ENCODE peak calls at places on chromosomes 7 and 10, in eight cellular contexts. One of them, this sample, is unnamed.

GRCh38 chr10:44415121-44415520 is 30.2 kb upstream of the CXCL12 start:
- DNase-seq in stomach: no peak
- DNase-seq in transverse colon: no peak
- DNase-seq in K562: no peak
- DNase-seq in vagina: no peak
- DNase-seq in breast epithelium: no peak
- DNase-seq in spleen: no peak
- DNase-seq in endothelial cell of umbilical vein: no peak
- DNase-seq in this sample: no peak

GRCh38 chr7:158993591-158993990 is 137.2 kb downstream of the DYNC2I1 start:
- DNase-seq in stomach: no peak
- DNase-seq in transverse colon: no peak
- DNase-seq in K562: no peak
- DNase-seq in vagina: no peak
- DNase-seq in breast epithelium: no peak
- DNase-seq in spleen: no peak
- DNase-seq in endothelial cell of umbilical vein: no peak
- DNase-seq in this sample: no peak

GRCh38 chr7:108973075-108973474 is 403.4 kb downstream of the DNAJB9 start:
- DNase-seq in stomach: no peak
- DNase-seq in transverse colon: no peak
- DNase-seq in K562: no peak
- DNase-seq in vagina: no peak
- DNase-seq in breast epithelium: no peak
- DNase-seq in spleen: no peak
- DNase-seq in endothelial cell of umbilical vein: no peak
- DNase-seq in this sample: no peak

GRCh38 chr10:4772202-4772570 is 53.8 kb upstream of the AKR1E2 start:
- DNase-seq in stomach: no peak
- DNase-seq in transverse colon: no peak
- DNase-seq in K562: no peak
- DNase-seq in vagina: no peak
- DNase-seq in breast epithelium: no peak
- DNase-seq in spleen: no peak
- DNase-seq in endothelial cell of umbilical vein: no peak
- DNase-seq in this sample: no peak

GRCh38 chr7:95867309-95867708 is 95.0 kb downstream of the DYNC1I1 start:
- DNase-seq in stomach: no peak
- DNase-seq in transverse colon: no peak
- DNase-seq in K562: no peak
- DNase-seq in vagina: no peak
- DNase-seq in breast epithelium: no peak
- DNase-seq in spleen: no peak
- DNase-seq in endothelial cell of umbilical vein: no peak
- DNase-seq in this sample: peak; percentile 1

GRCh38 chr7:135179321-135179925 is 8.9 kb upstream of the CYREN start:
- DNase-seq in stomach: peak; percentile 80
- DNase-seq in transverse colon: no peak
- DNase-seq in K562: no peak
- DNase-seq in vagina: no peak
- DNase-seq in breast epithelium: no peak
- DNase-seq in spleen: peak; percentile 17
- DNase-seq in endothelial cell of umbilical vein: no peak
- DNase-seq in this sample: no peak

GRCh38 chr10:110363572-110364411 is 59.1 kb upstream of the SMNDC1 start:
- DNase-seq in stomach: no peak
- DNase-seq in transverse colon: peak; percentile 24
- DNase-seq in K562: no peak
- DNase-seq in vagina: no peak
- DNase-seq in breast epithelium: peak; percentile 41
- DNase-seq in spleen: no peak
- DNase-seq in endothelial cell of umbilical vein: no peak
- DNase-seq in this sample: no peak

GRCh38 chr10:112467541-112468075 is 20.6 kb downstream of the VTI1A start:
- DNase-seq in stomach: no peak
- DNase-seq in transverse colon: no peak
- DNase-seq in K562: no peak
- DNase-seq in vagina: no peak
- DNase-seq in breast epithelium: no peak
- DNase-seq in spleen: no peak
- DNase-seq in endothelial cell of umbilical vein: no peak
- DNase-seq in this sample: no peak

DNA sequence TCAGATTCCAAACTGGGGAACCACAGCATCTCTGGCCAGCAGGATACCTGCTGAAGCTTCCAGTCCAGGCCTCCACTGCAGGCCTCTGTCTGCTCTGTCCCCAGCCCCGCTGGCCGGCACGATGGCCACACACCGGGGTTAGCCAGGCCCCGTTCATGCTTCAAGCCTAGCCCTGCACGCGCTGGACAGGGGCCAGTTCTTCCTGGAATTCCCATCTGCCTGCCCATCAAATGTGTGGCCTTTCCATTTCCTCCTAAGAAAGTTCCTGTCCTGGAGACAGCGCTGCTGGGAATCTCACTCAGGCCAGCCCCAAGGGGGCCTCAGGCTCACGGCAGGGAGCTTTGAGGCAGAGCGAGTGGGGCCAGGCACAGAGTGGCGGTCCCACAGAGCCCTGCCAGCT is 18.0 kb downstream of the SH2B2 start:
- DNase-seq in stomach: no peak
- DNase-seq in transverse colon: no peak
- DNase-seq in K562: no peak
- DNase-seq in vagina: no peak
- DNase-seq in breast epithelium: no peak
- DNase-seq in spleen: peak; percentile 79
- DNase-seq in endothelial cell of umbilical vein: no peak
- DNase-seq in this sample: no peak
- TF ChIP-seq POLR2AphosphoS5 in stomach: no peak
- TF ChIP-seq POLR2AphosphoS5 in transverse colon: no peak
- TF ChIP-seq POLR2AphosphoS5 in K562: no peak
- TF ChIP-seq POLR2AphosphoS5 in vagina: no peak
- TF ChIP-seq POLR2AphosphoS5 in breast epithelium: no peak
- TF ChIP-seq POLR2AphosphoS5 in spleen: no peak
- TF ChIP-seq POLR2AphosphoS5 in endothelial cell of umbilical vein: no peak
- TF ChIP-seq POLR2AphosphoS5 in this sample: no peak

GRCh38 chr7:111987115-111987826 is 218.9 kb downstream of the DOCK4 start:
- DNase-seq in stomach: no peak
- DNase-seq in transverse colon: no peak
- DNase-seq in K562: no peak
- DNase-seq in vagina: no peak
- DNase-seq in breast epithelium: no peak
- DNase-seq in spleen: no peak
- DNase-seq in endothelial cell of umbilical vein: peak; percentile 83
- DNase-seq in this sample: no peak

GRCh38 chr7:111982804-111983203 is 223.4 kb downstream of the DOCK4 start:
- DNase-seq in stomach: no peak
- DNase-seq in transverse colon: no peak
- DNase-seq in K562: no peak
- DNase-seq in vagina: no peak
- DNase-seq in breast epithelium: no peak
- DNase-seq in spleen: no peak
- DNase-seq in endothelial cell of umbilical vein: no peak
- DNase-seq in this sample: no peak

GRCh38 chr7:111986601-111987000 is 219.6 kb downstream of the DOCK4 start:
- DNase-seq in stomach: no peak
- DNase-seq in transverse colon: no peak
- DNase-seq in K562: no peak
- DNase-seq in vagina: no peak
- DNase-seq in breast epithelium: no peak
- DNase-seq in spleen: no peak
- DNase-seq in endothelial cell of umbilical vein: no peak
- DNase-seq in this sample: no peak

GRCh38 chr7:111982133-111982532 is 224.1 kb downstream of the DOCK4 start:
- DNase-seq in stomach: no peak
- DNase-seq in transverse colon: no peak
- DNase-seq in K562: no peak
- DNase-seq in vagina: no peak
- DNase-seq in breast epithelium: no peak
- DNase-seq in spleen: no peak
- DNase-seq in endothelial cell of umbilical vein: no peak
- DNase-seq in this sample: no peak

DNA sequence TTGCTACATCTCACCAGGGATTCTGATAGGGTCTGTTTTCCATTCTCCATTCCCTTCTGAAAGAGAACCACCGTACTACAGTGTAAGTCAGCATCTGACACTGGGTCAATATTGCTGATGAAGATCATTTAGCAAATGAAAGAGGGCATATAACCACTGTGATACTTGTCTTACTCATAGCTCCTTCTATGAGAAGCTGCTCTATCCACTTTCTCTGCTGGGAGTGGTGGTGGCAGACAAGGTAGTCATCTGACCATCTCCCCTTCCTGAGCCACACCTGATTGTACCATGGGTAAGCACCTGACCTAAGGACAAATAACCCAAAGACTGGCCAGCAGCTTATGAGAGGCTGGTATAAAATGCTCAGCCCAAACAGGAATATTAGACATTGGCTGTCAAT is 220.4 kb downstream of the DOCK4 start:
- DNase-seq in stomach: no peak
- DNase-seq in transverse colon: no peak
- DNase-seq in K562: no peak
- DNase-seq in vagina: no peak
- DNase-seq in breast epithelium: no peak
- DNase-seq in spleen: no peak
- DNase-seq in endothelial cell of umbilical vein: no peak
- DNase-seq in this sample: no peak
- TF ChIP-seq POLR2A in stomach: no peak
- TF ChIP-seq POLR2A in transverse colon: no peak
- TF ChIP-seq POLR2A in K562: no peak
- TF ChIP-seq POLR2A in vagina: no peak
- TF ChIP-seq POLR2A in breast epithelium: no peak
- TF ChIP-seq POLR2A in spleen: no peak
- TF ChIP-seq POLR2A in endothelial cell of umbilical vein: no peak
- TF ChIP-seq POLR2A in this sample: no peak

GRCh38 chr7:129188372-129188891 is at the start of gene SMO:
- DNase-seq in stomach: peak; percentile 37
- DNase-seq in transverse colon: peak; percentile 45
- DNase-seq in K562: peak; percentile 59
- DNase-seq in vagina: no peak
- DNase-seq in breast epithelium: no peak
- DNase-seq in spleen: peak; percentile 74
- DNase-seq in endothelial cell of umbilical vein: peak; percentile 61
- DNase-seq in this sample: peak; percentile 58
- TF ChIP-seq POLR2AphosphoS5 in stomach: no peak
- TF ChIP-seq POLR2AphosphoS5 in transverse colon: no peak
- TF ChIP-seq POLR2AphosphoS5 in K562: no peak
- TF ChIP-seq POLR2AphosphoS5 in vagina: no peak
- TF ChIP-seq POLR2AphosphoS5 in breast epithelium: no peak
- TF ChIP-seq POLR2AphosphoS5 in spleen: no peak
- TF ChIP-seq POLR2AphosphoS5 in endothelial cell of umbilical vein: peak; percentile 37
- TF ChIP-seq POLR2AphosphoS5 in this sample: no peak

GRCh38 chr7:45078199-45078681 is 10.5 kb downstream of the NACAD start:
- DNase-seq in stomach: no peak
- DNase-seq in transverse colon: no peak
- DNase-seq in K562: no peak
- DNase-seq in vagina: no peak
- DNase-seq in breast epithelium: no peak
- DNase-seq in spleen: no peak
- DNase-seq in endothelial cell of umbilical vein: no peak
- DNase-seq in this sample: no peak
- TF ChIP-seq POLR2A in stomach: no peak
- TF ChIP-seq POLR2A in transverse colon: no peak
- TF ChIP-seq POLR2A in K562: peak; percentile 59
- TF ChIP-seq POLR2A in vagina: no peak
- TF ChIP-seq POLR2A in breast epithelium: no peak
- TF ChIP-seq POLR2A in spleen: no peak
- TF ChIP-seq POLR2A in endothelial cell of umbilical vein: no peak
- TF ChIP-seq POLR2A in this sample: no peak

GRCh38 chr7:116451958-116452729 is 47.4 kb upstream of the CAV2 start:
- DNase-seq in stomach: no peak
- DNase-seq in transverse colon: no peak
- DNase-seq in K562: no peak
- DNase-seq in vagina: no peak
- DNase-seq in breast epithelium: no peak
- DNase-seq in spleen: no peak
- DNase-seq in endothelial cell of umbilical vein: no peak
- DNase-seq in this sample: no peak
- TF ChIP-seq POLR2AphosphoS5 in stomach: no peak
- TF ChIP-seq POLR2AphosphoS5 in transverse colon: no peak
- TF ChIP-seq POLR2AphosphoS5 in K562: no peak
- TF ChIP-seq POLR2AphosphoS5 in vagina: no peak
- TF ChIP-seq POLR2AphosphoS5 in breast epithelium: no peak
- TF ChIP-seq POLR2AphosphoS5 in spleen: no peak
- TF ChIP-seq POLR2AphosphoS5 in endothelial cell of umbilical vein: no peak
- TF ChIP-seq POLR2AphosphoS5 in this sample: no peak

DNA sequence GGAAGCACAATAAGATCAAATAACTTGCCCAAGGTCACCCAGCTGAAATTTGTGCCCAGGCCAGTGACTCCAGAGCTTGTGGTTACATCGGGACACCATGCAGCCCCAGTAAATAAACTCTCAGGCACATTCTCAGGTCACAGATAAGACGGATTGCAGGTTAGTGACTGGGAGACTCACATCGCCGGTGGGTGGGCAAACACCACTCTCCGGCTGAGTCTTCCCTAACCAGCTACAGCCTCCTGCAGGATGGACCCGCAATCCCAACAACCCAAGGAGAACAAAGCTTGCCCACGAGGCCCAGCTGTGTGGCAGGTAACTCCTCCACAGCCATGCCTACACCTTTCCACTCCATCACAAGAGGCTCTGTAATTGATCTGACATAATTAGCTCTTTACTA is 81.7 kb upstream of the EFCAB10 start:
- DNase-seq in stomach: no peak
- DNase-seq in transverse colon: no peak
- DNase-seq in K562: no peak
- DNase-seq in vagina: no peak
- DNase-seq in breast epithelium: no peak
- DNase-seq in spleen: no peak
- DNase-seq in endothelial cell of umbilical vein: no peak
- DNase-seq in this sample: no peak
- TF ChIP-seq POLR2A in stomach: no peak
- TF ChIP-seq POLR2A in transverse colon: no peak
- TF ChIP-seq POLR2A in K562: no peak
- TF ChIP-seq POLR2A in vagina: no peak
- TF ChIP-seq POLR2A in breast epithelium: no peak
- TF ChIP-seq POLR2A in spleen: no peak
- TF ChIP-seq POLR2A in endothelial cell of umbilical vein: no peak
- TF ChIP-seq POLR2A in this sample: no peak

DNA sequence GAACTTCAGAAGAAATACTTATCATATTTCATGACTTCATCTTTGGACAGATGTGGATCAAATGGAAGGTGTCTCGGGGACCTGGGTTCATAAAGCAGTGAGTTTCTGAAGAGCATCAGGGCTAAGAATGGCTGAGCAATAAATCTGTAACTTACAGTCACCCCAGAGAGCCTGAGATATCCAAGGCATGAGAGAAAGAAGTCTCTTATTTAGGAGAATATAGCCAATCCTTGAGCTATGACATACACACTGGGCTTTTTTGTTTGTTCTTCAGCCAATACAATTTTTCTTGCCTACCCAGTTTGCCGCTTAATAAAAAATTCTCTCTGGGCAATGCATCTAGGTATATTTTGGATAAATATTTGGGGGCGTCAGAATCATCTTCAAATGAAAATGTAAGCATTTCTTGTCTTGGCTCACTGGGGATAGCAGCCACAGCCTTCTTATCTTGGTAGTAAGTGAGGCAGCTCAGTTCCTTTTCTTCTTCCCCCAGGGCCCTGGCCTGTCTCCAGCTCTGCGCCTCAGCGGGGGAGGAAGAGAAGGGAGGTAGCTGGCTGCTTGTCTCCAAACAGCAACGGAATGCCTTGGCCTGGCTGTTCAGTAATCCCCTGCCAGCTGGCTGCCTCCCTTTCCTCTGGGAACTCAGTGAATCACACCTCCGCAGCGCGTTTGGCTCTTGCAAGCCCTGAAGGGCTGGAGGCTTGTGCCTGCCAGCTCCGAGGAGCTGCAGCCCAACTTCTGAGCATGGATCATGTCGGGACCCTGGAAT is 252.8 kb upstream of the INHBA start:
- DNase-seq in stomach: peak; percentile 90
- DNase-seq in transverse colon: peak; percentile 83
- DNase-seq in K562: no peak
- DNase-seq in vagina: peak; percentile 98
- DNase-seq in breast epithelium: peak; percentile 96
- DNase-seq in spleen: peak; percentile 83
- DNase-seq in endothelial cell of umbilical vein: peak; percentile 98
- DNase-seq in this sample: no peak
- TF ChIP-seq POLR2AphosphoS5 in stomach: peak; percentile 55
- TF ChIP-seq POLR2AphosphoS5 in transverse colon: peak; percentile 82
- TF ChIP-seq POLR2AphosphoS5 in K562: no peak
- TF ChIP-seq POLR2AphosphoS5 in vagina: peak; percentile 87
- TF ChIP-seq POLR2AphosphoS5 in breast epithelium: peak; percentile 66
- TF ChIP-seq POLR2AphosphoS5 in spleen: peak; percentile 61
- TF ChIP-seq POLR2AphosphoS5 in endothelial cell of umbilical vein: peak; percentile 52
- TF ChIP-seq POLR2AphosphoS5 in this sample: no peak